ENCODE peak calls at places on chromosomes 16 and 17, in five cellular contexts. F is ovary, Y is neural progenitor cell, T is GM23338, M is IMR-90. W is an unnamed sample.

GRCh38 chr17:82848022-82848592 is 8.3 kb upstream of the ZNF750 start:
- DNase-seq in Y (no peak), T (no peak), M (peak; percentile 79), F (peak; percentile 72), W (no peak)

GRCh38 chr16:52929478-52929877 is 123.2 kb downstream of the CHD9NB start:
- DNase-seq in M (no peak), F (no peak), T (no peak), Y (no peak), W (no peak)

GRCh38 chr16:81831722-81832126 is 52.6 kb downstream of the PLCG2 start:
- DNase-seq in M (no peak), F (no peak), T (peak; percentile 34), Y (no peak), W (no peak)

GRCh38 chr16:13056607-13057006 is 155.2 kb downstream of the SHISA9 start:
- DNase-seq in Y (no peak), T (no peak), F (no peak), M (no peak), W (no peak)

GRCh38 chr16:59148312-59148711 is 414.2 kb upstream of the GOT2 start:
- DNase-seq in F (no peak), M (no peak), Y (no peak), T (peak; percentile 8), W (no peak)

GRCh38 chr17:15999974-16000827 is 577 bp downstream of the TTC19 start:
- DNase-seq in T (peak; percentile 73), M (peak; percentile 22), F (peak; percentile 59), Y (peak; percentile 84), W (no peak)

GRCh38 chr17:32261937-32262510 is 3.6 kb upstream of the RHBDL3 start:
- DNase-seq in T (no peak), M (no peak), F (no peak), Y (peak; percentile 63), W (no peak)

GRCh38 chr17:44345497-44346026 is 460 bp downstream of the GRN start:
- DNase-seq in F (peak; percentile 62), T (peak; percentile 92), Y (peak; percentile 91), M (peak; percentile 59), W (peak; percentile 61)

GRCh38 chr16:11316331-11317015 is 28.8 kb upstream of the RMI2 start:
- DNase-seq in M (no peak), Y (peak; percentile 71), F (no peak), T (peak; percentile 90), W (no peak)

GRCh38 chr17:39096435-39097158 is 54.8 kb downstream of the PLXDC1 start:
- DNase-seq in Y (no peak), F (peak; percentile 47), M (no peak), T (no peak), W (no peak)

GRCh38 chr17:7479389-7480192 is at the start of gene ZBTB4:
- DNase-seq in M (peak; percentile 21), T (peak; percentile 56), Y (peak; percentile 82), F (peak; percentile 79), W (peak; percentile 35)

GRCh38 chr16:15874745-15875314 is 13.6 kb downstream of the CEP20 start:
- DNase-seq in F (peak; percentile 56), Y (peak; percentile 70), M (peak; percentile 80), T (peak; percentile 87), W (peak; percentile 43)

GRCh38 chr16:27242868-27243590 is 25.5 kb downstream of the NSMCE1 start:
- DNase-seq in F (no peak), Y (peak; percentile 62), T (peak; percentile 33), M (peak; percentile 98), W (no peak)

GRCh38 chr16:58021661-58022551 is 3.6 kb upstream of the MMP15 start:
- DNase-seq in Y (no peak), M (peak; percentile 82), F (no peak), T (no peak), W (no peak)

GRCh38 chr16:19175492-19176262 is 7.6 kb downstream of the SYT17 start:
- DNase-seq in M (no peak), F (no peak), T (no peak), Y (no peak), W (no peak)

GRCh38 chr17:42485680-42486079 is 27.0 kb downstream of the ATP6V0A1 start:
- DNase-seq in T (no peak), Y (no peak), M (no peak), F (no peak), W (no peak)

GRCh38 chr17:32912218-32912897 is 15.6 kb upstream of the TMEM98 start:
- DNase-seq in F (peak; percentile 70), Y (peak; percentile 39), M (peak; percentile 76), T (peak; percentile 49), W (no peak)

GRCh38 chr16:26111900-26112299 is 420.1 kb downstream of the HS3ST4 start:
- DNase-seq in T (peak; percentile 19), M (no peak), F (no peak), Y (peak; percentile 17), W (no peak)

GRCh38 chr17:77670125-77670524 is 288.4 kb upstream of the TNRC6C start:
- DNase-seq in Y (no peak), M (no peak), F (no peak), T (no peak), W (no peak)

GRCh38 chr17:49968380-49969133 is 433 bp upstream of the DLX4 start:
- DNase-seq in M (peak; percentile 39), T (peak; percentile 98), Y (peak; percentile 93), F (no peak), W (peak; percentile 56)

GRCh38 chr17:43852571-43852970 is 5.6 kb downstream of the CD300LG start:
- DNase-seq in M (no peak), Y (no peak), F (no peak), T (no peak), W (no peak)

GRCh38 chr17:78925234-78925633 is at the start of gene TIMP2:
- DNase-seq in T (peak; percentile 91), F (peak; percentile 97), Y (peak; percentile 94), M (peak; percentile 83), W (peak; percentile 81)

GRCh38 chr16:65044861-65045260 is 77.0 kb downstream of the CDH11 start:
- DNase-seq in M (peak; percentile 92), T (no peak), F (no peak), Y (no peak), W (no peak)

GRCh38 chr17:68248199-68248825 is 469 bp downstream of the AMZ2 start:
- DNase-seq in F (peak; percentile 85), T (no peak), Y (no peak), M (peak; percentile 57), W (no peak)

GRCh38 chr16:57284952-57285263 is 436 bp upstream of the PLLP start:
- DNase-seq in Y (no peak), F (no peak), T (no peak), M (no peak), W (no peak)

GRCh38 chr16:759110-759910 is 1.2 kb upstream of the MSLN start:
- DNase-seq in Y (no peak), M (no peak), T (no peak), F (no peak), W (no peak)
- TF ChIP-seq CTCF in Y (no peak), M (no peak), T (no peak), F (no peak), W (no peak)

GRCh38 chr16:22672830-22673210 is 141.1 kb upstream of the HS3ST2 start:
- DNase-seq in M (no peak), Y (no peak), T (no peak), F (no peak), W (no peak)
- TF ChIP-seq CTCF in M (no peak), Y (no peak), T (no peak), F (no peak), W (no peak)

GRCh38 chr17:46193246-46193625 is at the start of gene KANSL1:
- DNase-seq in F (peak; percentile 89), M (peak; percentile 87), Y (peak; percentile 99), T (peak; percentile 98), W (peak; percentile 80)

GRCh38 chr17:46194393-46195216 is 1.4 kb upstream of the KANSL1 start:
- DNase-seq in M (peak; percentile 59), F (no peak), Y (peak; percentile 33), T (peak; percentile 73), W (no peak)

GRCh38 chr17:46195217-46195855 is 2.1 kb upstream of the KANSL1 start:
- DNase-seq in T (no peak), Y (no peak), F (no peak), M (no peak), W (no peak)

GRCh38 chr17:46192484-46193245 is 564 bp downstream of the KANSL1 start:
- DNase-seq in T (peak; percentile 91), M (peak; percentile 54), F (peak; percentile 76), Y (peak; percentile 85), W (peak; percentile 69)

DNA sequence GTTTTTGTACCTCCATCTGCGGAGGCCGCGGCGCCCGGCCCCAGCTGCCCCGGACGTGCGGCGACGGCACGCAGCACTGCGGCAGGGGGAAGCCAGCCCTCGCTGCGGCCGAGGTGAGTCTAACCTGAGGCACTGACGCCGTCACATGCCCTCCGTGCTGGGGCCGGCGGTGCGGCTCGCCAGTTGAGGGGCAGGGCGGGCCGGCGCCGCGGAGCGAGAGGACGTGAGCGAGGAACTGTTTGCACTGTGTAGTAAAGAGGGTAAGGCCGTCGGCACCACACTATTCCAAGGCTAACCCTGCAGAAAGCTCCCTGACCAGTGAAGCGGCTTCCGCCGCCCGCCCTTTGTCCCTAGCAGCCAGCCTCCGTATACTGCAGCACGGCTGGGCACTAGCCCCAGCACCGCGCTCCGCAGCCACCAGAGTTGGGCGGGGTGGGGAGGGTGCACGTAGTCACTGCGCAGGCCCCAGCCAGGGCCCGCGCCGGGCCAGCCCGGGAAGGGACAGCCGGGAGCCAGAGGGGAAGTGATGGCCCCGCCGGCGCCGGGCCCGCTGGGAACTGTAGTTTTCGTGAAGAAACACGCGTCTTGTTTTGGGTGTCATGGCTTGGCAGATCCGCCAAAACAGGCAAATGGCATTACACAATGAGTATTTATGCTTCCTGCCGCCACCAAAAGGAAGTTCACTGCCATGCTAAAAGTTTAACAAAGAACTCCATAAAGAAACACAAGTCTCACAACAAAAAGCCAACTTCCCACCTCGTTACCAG is 580 bp upstream of the KANSL1 start:
- DNase-seq in M (peak; percentile 88), F (peak; percentile 93), Y (peak; percentile 97), T (peak; percentile 97), W (peak; percentile 88)
- TF ChIP-seq CTCF in M (no peak), F (no peak), Y (peak; percentile 44), T (no peak), W (peak; percentile 43)

GRCh38 chr17:165939-166338 is 15.5 kb downstream of the DOC2B start:
- DNase-seq in M (no peak), Y (no peak), T (no peak), F (no peak), W (no peak)

GRCh38 chr17:162689-163088 is 18.8 kb downstream of the DOC2B start:
- DNase-seq in Y (no peak), T (no peak), F (no peak), M (no peak), W (no peak)

GRCh38 chr17:161481-161880 is 20.0 kb downstream of the DOC2B start:
- DNase-seq in Y (no peak), F (no peak), T (peak; percentile 25), M (no peak), W (no peak)

GRCh38 chr17:163514-164103 is 17.8 kb downstream of the DOC2B start:
- DNase-seq in F (no peak), Y (peak; percentile 53), M (no peak), T (peak; percentile 65), W (no peak)

DNA sequence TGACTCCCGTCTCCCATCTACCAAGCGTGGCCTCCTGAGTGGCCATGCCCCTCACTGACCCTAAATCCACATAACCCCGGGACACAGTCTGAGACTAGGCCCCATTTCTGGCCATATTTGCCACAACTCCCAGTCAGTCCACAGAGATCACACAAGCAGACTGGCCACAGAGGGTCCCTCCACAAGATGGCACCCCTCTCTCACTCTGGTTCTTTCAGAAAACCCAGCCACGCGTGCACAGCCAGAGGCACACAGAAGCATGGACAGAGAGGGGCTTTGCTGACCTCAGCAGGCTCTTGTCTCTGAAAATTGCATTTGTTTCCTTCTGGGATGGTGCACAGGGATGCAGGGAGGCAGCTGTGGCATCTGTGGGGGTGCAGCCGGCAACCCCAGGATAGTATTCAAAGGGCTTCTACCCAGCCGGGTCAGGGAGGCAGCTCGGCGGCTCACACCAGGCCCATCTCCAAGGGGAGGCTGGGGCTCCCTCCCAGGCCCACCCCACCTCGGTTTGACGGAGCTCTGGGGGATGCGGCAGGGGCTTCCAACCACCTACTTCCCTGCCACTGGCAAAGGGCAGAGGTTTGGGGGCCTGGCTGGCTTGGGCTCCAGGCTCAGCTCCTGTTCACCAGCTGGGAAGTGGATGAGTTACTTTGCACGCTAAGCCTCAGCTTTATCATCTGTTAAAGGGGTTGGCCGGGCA is 16.8 kb downstream of the DOC2B start:
- DNase-seq in F (peak; percentile 78), Y (peak; percentile 85), T (peak; percentile 68), M (peak; percentile 43), W (peak; percentile 51)
- TF ChIP-seq CTCF in F (peak; percentile 60), Y (peak; percentile 75), T (peak; percentile 65), M (peak; percentile 60), W (peak; percentile 61)

W was measured in neural crest cell.